ENCODE peak calls at places on chromosomes 16 and 17, in four cellular contexts. M, R, J and E are unnamed samples.

GRCh38 chr16:59324462-59324861 is 590.3 kb upstream of the GOT2 start:
- DNase-seq in J (no peak), M (no peak), R (no peak), E (no peak)

GRCh38 chr16:70465999-70466811 is 11.8 kb downstream of the FCSK start:
- DNase-seq in M (no peak), J (no peak), R (no peak), E (no peak)

GRCh38 chr16:70805787-70806186 is 4.8 kb upstream of the VAC14 start:
- DNase-seq in R (no peak), M (no peak), J (no peak), E (no peak)

GRCh38 chr17:39666601-39667261 is 1.5 kb upstream of the PNMT start:
- DNase-seq in M (no peak), J (no peak), R (no peak), E (no peak)

GRCh38 chr16:51931596-51931995 is 615.3 kb downstream of the TOX3 start:
- DNase-seq in M (no peak), J (no peak), R (no peak), E (no peak)

GRCh38 chr16:59905628-59906027 is 1171.5 kb upstream of the GOT2 start:
- DNase-seq in J (no peak), M (no peak), R (no peak), E (no peak)

GRCh38 chr16:82735176-82735575 is 108.4 kb downstream of the CDH13 start:
- DNase-seq in J (no peak), R (no peak), M (no peak), E (no peak)

GRCh38 chr17:45117848-45118646 is 14.3 kb downstream of the PLCD3 start:
- DNase-seq in J (no peak), M (no peak), R (no peak), E (no peak)

GRCh38 chr17:2084766-2085647 is 30.1 kb downstream of the HIC1 start:
- DNase-seq in R (peak), M (peak), J (no peak), E (no peak)

GRCh38 chr17:41324180-41325075 is 8.9 kb upstream of the KRTAP17-1 start:
- DNase-seq in M (peak), R (no peak), J (no peak), E (no peak)

GRCh38 chr16:85321856-85322271 is 209.6 kb upstream of the CIBAR2 start:
- DNase-seq in J (no peak), R (peak), M (no peak), E (no peak)

GRCh38 chr16:50519001-50519400 is 29.2 kb upstream of the NKD1 start:
- DNase-seq in J (no peak), R (peak), M (no peak), E (no peak)

GRCh38 chr16:23398987-23399805 is 53.8 kb downstream of the COG7 start:
- DNase-seq in R (peak), J (no peak), M (no peak), E (no peak)

GRCh38 chr16:86567701-86568571 is 1.3 kb downstream of the FOXC2 start:
- DNase-seq in M (peak), J (no peak), R (no peak), E (no peak)

GRCh38 chr17:82282239-82283207 is 9.0 kb upstream of the CSNK1D start:
- DNase-seq in M (no peak), J (no peak), R (no peak), E (no peak)

GRCh38 chr17:58414596-58414997 is 2.7 kb downstream of the RNF43 start:
- DNase-seq in R (no peak), M (no peak), J (no peak), E (no peak)

GRCh38 chr17:57097832-57098421 is 12.9 kb downstream of the AKAP1 start:
- DNase-seq in M (no peak), J (no peak), R (peak), E (no peak)

GRCh38 chr17:46853896-46854444 is 2.6 kb downstream of the WNT9B start:
- DNase-seq in R (no peak), M (peak), J (no peak), E (no peak)

GRCh38 chr16:79066621-79067020 is 533.9 kb downstream of the MAF start:
- DNase-seq in J (no peak), R (no peak), M (no peak), E (no peak)

GRCh38 chr16:64841482-64841881 is 280.4 kb downstream of the CDH11 start:
- DNase-seq in J (no peak), M (no peak), R (no peak), E (no peak)

GRCh38 chr17:60135160-60135950 is 14.4 kb upstream of the CA4 start:
- DNase-seq in J (peak), M (peak), R (peak), E (peak)

GRCh38 chr17:40340880-40341807 is 23.4 kb downstream of the GJD3 start:
- DNase-seq in J (peak), M (peak), R (peak), E (peak)

GRCh38 chr17:9406046-9406631 is 169.5 kb downstream of the STX8 start:
- DNase-seq in M (no peak), R (no peak), J (no peak), E (no peak)

GRCh38 chr17:75340636-75341035 is 51.4 kb upstream of the SLC25A19 start:
- DNase-seq in R (no peak), M (no peak), J (no peak), E (no peak)

GRCh38 chr16:76931186-76931585 is 259.8 kb upstream of the MON1B start:
- DNase-seq in M (no peak), R (no peak), J (no peak), E (no peak)

GRCh38 chr17:75830168-75831031 is 13.8 kb downstream of the UNC13D start:
- DNase-seq in J (no peak), R (peak), M (no peak), E (no peak)

GRCh38 chr17:7046127-7046724 is 2.3 kb upstream of the SLC16A11 start:
- DNase-seq in M (peak), J (no peak), R (no peak), E (no peak)

GRCh38 chr17:37792787-37793186 is 47.9 kb upstream of the HNF1B start:
- DNase-seq in M (no peak), R (no peak), J (no peak), E (no peak)

GRCh38 chr17:83057793-83058477 is 21.5 kb upstream of the METRNL start:
- DNase-seq in J (no peak), R (peak), M (no peak), E (no peak)

GRCh38 chr17:16050844-16051243 is 51.2 kb downstream of the TTC19 start:
- DNase-seq in R (no peak), M (no peak), J (no peak), E (no peak)

DNA sequence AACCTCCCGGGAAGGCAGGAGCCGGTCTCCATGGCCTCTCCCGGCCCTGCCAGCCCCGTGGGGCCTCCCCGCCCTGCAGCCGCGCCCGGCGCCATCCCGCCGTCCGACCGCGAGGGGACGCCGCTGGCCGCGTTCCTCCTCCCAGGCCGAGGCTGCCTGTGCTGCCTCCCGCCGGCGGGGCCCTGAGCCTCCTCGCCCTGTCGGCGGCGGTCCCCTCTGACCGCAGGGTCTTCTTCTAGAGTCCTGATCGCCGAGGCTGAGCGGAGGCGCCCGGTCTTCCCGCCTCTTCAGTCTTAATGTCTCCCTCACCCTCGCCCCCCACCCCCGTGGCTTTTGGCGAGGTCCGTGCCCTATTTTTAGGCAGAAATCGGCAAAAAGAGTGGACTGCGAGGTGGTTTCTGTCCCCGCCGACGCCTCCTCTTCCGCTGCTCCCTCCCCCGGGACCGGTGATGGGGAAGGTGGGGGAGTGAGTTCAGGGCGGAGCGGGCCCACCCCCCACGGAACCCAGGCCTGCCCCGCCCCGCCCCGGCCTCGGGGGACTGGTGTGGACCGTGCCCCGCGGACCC is 794 bp upstream of the CPNE7 start:
- DNase-seq in M (peak), R (no peak), J (peak), E (no peak)
- H3K4me3 ChIP-seq in M (peak), R (peak), J (peak), E (peak)

GRCh38 chr16:21265104-21265825 is 12.8 kb downstream of the CRYM start:
- DNase-seq in M (no peak), R (no peak), J (no peak), E (no peak)

GRCh38 chr16:21267298-21267697 is 10.8 kb downstream of the CRYM start:
- DNase-seq in J (no peak), M (no peak), R (no peak), E (no peak)

GRCh38 chr16:21263640-21264211 is 14.4 kb downstream of the CRYM start:
- DNase-seq in M (peak), R (no peak), J (no peak), E (no peak)

GRCh38 chr16:21262779-21263639 is 15.1 kb downstream of the CRYM start:
- DNase-seq in R (no peak), J (no peak), M (no peak), E (no peak)

GRCh38 chr16:21264226-21265036 is 13.7 kb downstream of the CRYM start:
- DNase-seq in J (no peak), R (no peak), M (peak), E (no peak)
- H3K4me3 ChIP-seq in J (no peak), R (no peak), M (no peak), E (no peak)

DNA sequence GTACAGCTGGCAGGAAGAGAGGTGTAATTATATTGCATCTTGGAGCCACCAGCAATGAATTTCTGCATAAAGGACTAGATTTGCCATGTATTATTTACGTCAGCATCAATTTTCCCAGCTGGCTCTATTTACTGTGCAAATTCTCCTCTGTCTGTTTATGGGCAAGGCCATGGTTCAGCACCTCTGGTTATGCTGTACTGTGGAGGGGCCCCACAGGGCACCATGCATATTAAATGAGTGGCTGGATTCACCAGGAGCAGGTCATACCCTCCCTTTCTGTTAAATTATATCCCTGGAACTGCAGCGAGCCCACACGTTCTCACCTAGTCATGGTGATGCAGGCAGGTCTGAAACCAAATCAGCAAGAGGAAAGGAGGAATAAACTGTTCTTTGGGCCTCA is 19.7 kb downstream of the RAD51D start:
- DNase-seq in R (no peak), M (no peak), J (no peak), E (no peak)
- H3K4me3 ChIP-seq in R (no peak), M (no peak), J (no peak), E (no peak)

GRCh38 chr17:43402078-43402477 is 3.3 kb downstream of the ARL4D start:
- DNase-seq in R (peak), M (no peak), J (no peak), E (no peak)
- H3K4me3 ChIP-seq in R (peak), M (no peak), J (no peak), E (no peak)

GRCh38 chr17:80885922-80886582 is 105.6 kb upstream of the CHMP6 start:
- DNase-seq in M (no peak), J (no peak), R (peak), E (no peak)
- H3K4me3 ChIP-seq in M (no peak), J (no peak), R (no peak), E (no peak)